ENCODE peak calls at places on chromosome 14, in ten cellular contexts. I is OCI-LY7, Z is IMR-90, L is Peyer's patch, O is body of pancreas, W is fibroblast of pulmonary artery, V is fibroblast of the aortic adventitia, S is astrocyte of the spinal cord, J is choroid plexus epithelial cell, R is heart left ventricle. Q is an unnamed sample.

GRCh38 chr14:98901511-98902205 is 370.3 kb downstream of the BCL11B start:
- DNase-seq in O (no peak), W (no peak), S (no peak), J (no peak), L (peak), I (no peak), V (no peak), R (no peak), Z (no peak), Q (no peak)

GRCh38 chr14:101318271-101318670 is 243.0 kb upstream of the DIO3 start:
- DNase-seq in J (no peak), Z (no peak), R (no peak), W (no peak), L (no peak), I (no peak), V (no peak), S (no peak), O (no peak), Q (no peak)

GRCh38 chr14:100278702-100279101 is 27.5 kb downstream of the SLC25A29 start:
- DNase-seq in Z (peak), O (no peak), L (peak), S (peak), J (peak), V (peak), I (peak), R (no peak), W (peak), Q (peak)

GRCh38 chr14:35384386-35385041 is 20.0 kb downstream of the NFKBIA start:
- DNase-seq in L (peak), O (peak), S (peak), V (peak), I (no peak), W (peak), Z (peak), R (peak), J (peak), Q (peak)

GRCh38 chr14:36556811-36557433 is 25.5 kb downstream of the NKX2-8 start:
- DNase-seq in J (peak), W (peak), O (peak), L (no peak), V (peak), I (peak), Z (peak), S (peak), R (no peak), Q (peak)

GRCh38 chr14:25472700-25473099 is 422.8 kb upstream of the STXBP6 start:
- DNase-seq in R (no peak), Z (no peak), V (no peak), I (no peak), O (no peak), S (no peak), L (no peak), J (no peak), W (no peak), Q (no peak)

GRCh38 chr14:85084344-85084743 is 445.6 kb upstream of the FLRT2 start:
- DNase-seq in Z (no peak), O (no peak), V (peak), R (no peak), W (no peak), I (no peak), S (no peak), J (no peak), L (no peak), Q (no peak)

GRCh38 chr14:53187921-53188463 is 34.9 kb upstream of the DDHD1 start:
- DNase-seq in J (no peak), O (no peak), R (no peak), Z (no peak), V (no peak), W (no peak), I (no peak), L (no peak), S (no peak), Q (no peak)

GRCh38 chr14:71996615-71997014 is 64.4 kb downstream of the RGS6 start:
- DNase-seq in W (no peak), S (no peak), O (no peak), L (no peak), V (no peak), I (no peak), J (no peak), Z (no peak), R (no peak), Q (no peak)

GRCh38 chr14:41636492-41637392 is 30.1 kb downstream of the LRFN5 start:
- DNase-seq in R (no peak), V (no peak), I (no peak), O (no peak), W (no peak), S (peak), L (no peak), J (peak), Z (peak), Q (no peak)

GRCh38 chr14:91374287-91374880 is 43.2 kb downstream of the CCDC88C start:
- DNase-seq in O (no peak), Z (no peak), L (no peak), S (peak), I (peak), W (no peak), V (no peak), J (no peak), R (no peak), Q (no peak)

GRCh38 chr14:57382283-57382682 is 8.1 kb upstream of the NAA30 start:
- DNase-seq in L (no peak), O (no peak), S (peak), V (peak), I (no peak), R (no peak), J (peak), Z (peak), W (peak), Q (peak)

GRCh38 chr14:69637503-69638030 is 26.2 kb downstream of the SUSD6 start:
- DNase-seq in S (no peak), J (no peak), I (no peak), Z (no peak), L (peak), O (peak), W (no peak), V (no peak), R (peak), Q (no peak)

GRCh38 chr14:100994082-100994481 is 90.6 kb upstream of the RTL1 start:
- DNase-seq in O (no peak), S (no peak), I (no peak), R (no peak), V (peak), J (no peak), Z (peak), W (no peak), L (no peak), Q (peak)

GRCh38 chr14:104881369-104881979 is 16.4 kb downstream of the CEP170B start:
- DNase-seq in J (no peak), O (peak), S (no peak), L (no peak), V (no peak), I (no peak), R (peak), W (no peak), Z (no peak), Q (no peak)

GRCh38 chr14:75101491-75101890 is 25.4 kb downstream of the NEK9 start:
- DNase-seq in V (no peak), I (no peak), O (no peak), W (no peak), Z (no peak), J (no peak), R (no peak), S (no peak), L (no peak), Q (no peak)

GRCh38 chr14:102928412-102929348 is 6.2 kb downstream of the AMN start:
- DNase-seq in L (peak), S (no peak), O (peak), W (peak), I (peak), R (peak), J (peak), Z (peak), V (no peak), Q (peak)

GRCh38 chr14:91732439-91732838 is 553 bp upstream of the CATSPERB start:
- DNase-seq in V (no peak), S (no peak), J (no peak), L (no peak), Z (no peak), R (no peak), O (no peak), I (no peak), W (no peak), Q (no peak)

GRCh38 chr14:92507174-92507768 is 6.3 kb upstream of the RIN3 start:
- DNase-seq in O (no peak), I (peak), L (peak), W (no peak), V (no peak), Z (no peak), J (no peak), S (no peak), R (no peak), Q (no peak)

GRCh38 chr14:101235042-101235871 is 326.0 kb upstream of the DIO3 start:
- DNase-seq in L (peak), S (peak), Z (peak), O (peak), V (peak), R (no peak), W (peak), J (peak), I (peak), Q (peak)

GRCh38 chr14:77024171-77024627 is 4.3 kb downstream of the IRF2BPL start:
- DNase-seq in S (peak), Z (peak), J (peak), V (peak), I (no peak), R (peak), L (peak), W (peak), O (peak), Q (peak)

GRCh38 chr14:33986804-33987203 is 35.9 kb upstream of the EGLN3 start:
- DNase-seq in O (no peak), S (peak), R (no peak), V (peak), L (no peak), W (peak), Z (peak), I (no peak), J (peak), Q (peak)

GRCh38 chr14:97416550-97416949 is 619.4 kb downstream of the VRK1 start:
- DNase-seq in V (no peak), J (no peak), O (no peak), S (no peak), R (no peak), Z (no peak), I (no peak), W (no peak), L (no peak), Q (no peak)

GRCh38 chr14:80403036-80403435 is 191.7 kb upstream of the DIO2 start:
- DNase-seq in L (no peak), I (no peak), S (no peak), V (no peak), O (no peak), R (no peak), Z (no peak), J (no peak), W (no peak), Q (no peak)

GRCh38 chr14:24965934-24966593 is 83.9 kb downstream of the STXBP6 start:
- DNase-seq in W (peak), O (peak), V (peak), S (peak), J (peak), R (peak), Z (peak), I (no peak), L (peak), Q (peak)

GRCh38 chr14:93173943-93174395 is 10.7 kb downstream of the MOAP1 start:
- DNase-seq in Z (peak), S (no peak), W (no peak), J (peak), R (no peak), O (peak), L (peak), V (peak), I (no peak), Q (no peak)

GRCh38 chr14:20613094-20614037 is 22.2 kb upstream of the RNASE12 start:
- DNase-seq in W (peak), R (peak), I (peak), S (peak), Z (peak), V (peak), O (peak), J (peak), L (peak), Q (peak)

GRCh38 chr14:66709292-66709691 is 201.3 kb downstream of the GPHN start:
- DNase-seq in W (peak), L (no peak), I (no peak), O (no peak), J (peak), V (peak), Z (peak), S (peak), R (no peak), Q (no peak)

GRCh38 chr14:22472935-22473854 is 115.8 kb downstream of the DAD1 start:
- DNase-seq in O (peak), I (peak), S (peak), W (peak), R (no peak), V (peak), L (peak), Z (peak), J (peak), Q (peak)

GRCh38 chr14:29805415-29806123 is 122.1 kb downstream of the PRKD1 start:
- DNase-seq in L (no peak), Z (peak), W (peak), J (peak), R (peak), I (no peak), S (peak), O (peak), V (peak), Q (peak)

GRCh38 chr14:76768201-76768656 is 7.0 kb downstream of the VASH1 start:
- DNase-seq in L (peak), V (no peak), S (no peak), O (no peak), J (peak), I (peak), W (peak), R (peak), Z (no peak), Q (no peak)

GRCh38 chr14:89425931-89426330 is 8.9 kb upstream of the FOXN3 start:
- DNase-seq in J (peak), W (peak), L (peak), I (no peak), Z (peak), R (no peak), O (no peak), V (peak), S (peak), Q (peak)

GRCh38 chr14:95652690-95653089 is 33.5 kb upstream of the TCL1B start:
- DNase-seq in Z (no peak), W (no peak), I (peak), S (no peak), R (no peak), J (no peak), L (no peak), O (no peak), V (no peak), Q (no peak)
- H3K4me3 ChIP-seq in Z (no peak), W (no peak), I (peak), S (no peak), R (no peak), J (no peak), L (no peak), O (no peak), V (no peak), Q (no peak)

GRCh38 chr14:61761959-61762786 is at the start of gene SNAPC1:
- DNase-seq in W (peak), Z (peak), L (peak), J (peak), S (peak), R (peak), I (peak), V (peak), O (peak), Q (peak)

GRCh38 chr14:61765225-61765943 is 3.2 kb downstream of the SNAPC1 start:
- DNase-seq in J (no peak), V (no peak), W (no peak), Z (no peak), R (no peak), I (no peak), O (no peak), L (no peak), S (no peak), Q (no peak)

GRCh38 chr14:61766136-61766535 is 3.9 kb downstream of the SNAPC1 start:
- DNase-seq in W (no peak), Z (no peak), L (no peak), J (no peak), R (no peak), S (no peak), O (no peak), I (no peak), V (no peak), Q (no peak)

GRCh38 chr14:61761557-61761956 is 663 bp upstream of the SNAPC1 start:
- DNase-seq in J (peak), O (no peak), V (no peak), W (no peak), Z (no peak), R (no peak), L (no peak), I (no peak), S (no peak), Q (no peak)

GRCh38 chr14:61764342-61765122 is 2.3 kb downstream of the SNAPC1 start:
- DNase-seq in W (no peak), Z (no peak), J (no peak), S (no peak), O (no peak), I (no peak), V (no peak), L (no peak), R (no peak), Q (no peak)
- H3K4me3 ChIP-seq in W (peak), Z (no peak), J (peak), S (peak), O (no peak), I (peak), V (peak), L (no peak), R (peak), Q (peak)

GRCh38 chr14:82811246-82811645 is 1277.6 kb upstream of the SEL1L start:
- DNase-seq in O (no peak), S (no peak), J (no peak), R (no peak), V (no peak), W (no peak), L (no peak), Z (no peak), I (no peak), Q (no peak)

GRCh38 chr14:82806016-82806415 is 1272.4 kb upstream of the SEL1L start:
- DNase-seq in I (no peak), J (no peak), R (no peak), L (no peak), W (no peak), O (no peak), S (no peak), V (no peak), Z (no peak), Q (no peak)

GRCh38 chr14:82806426-82806825 is 1272.8 kb upstream of the SEL1L start:
- DNase-seq in J (no peak), V (no peak), O (no peak), S (no peak), Z (no peak), R (no peak), I (no peak), W (no peak), L (no peak), Q (no peak)
- H3K4me3 ChIP-seq in J (no peak), V (no peak), O (no peak), S (no peak), Z (no peak), R (no peak), I (no peak), W (no peak), L (no peak), Q (no peak)

GRCh38 chr14:73567951-73568885 is 795 bp upstream of the ACOT2 start:
- DNase-seq in S (peak), V (peak), L (no peak), O (no peak), I (no peak), Z (peak), J (peak), R (no peak), W (peak), Q (peak)
- H3K4me3 ChIP-seq in S (peak), V (peak), L (peak), O (no peak), I (peak), Z (peak), J (peak), R (peak), W (peak), Q (peak)

GRCh38 chr14:68424443-68425172 is 368.3 kb downstream of the ZFP36L1 start:
- DNase-seq in L (no peak), O (no peak), W (no peak), V (no peak), J (no peak), I (no peak), S (no peak), R (no peak), Z (no peak), Q (no peak)

GRCh38 chr14:68418192-68419118 is 374.4 kb downstream of the ZFP36L1 start:
- DNase-seq in J (no peak), L (no peak), R (no peak), Z (no peak), V (no peak), W (no peak), O (no peak), S (no peak), I (no peak), Q (no peak)

GRCh38 chr14:68423686-68424085 is 369.2 kb downstream of the ZFP36L1 start:
- DNase-seq in S (no peak), J (no peak), V (no peak), O (no peak), L (no peak), I (no peak), R (no peak), Z (no peak), W (no peak), Q (no peak)

GRCh38 chr14:68420354-68420753 is 372.5 kb downstream of the ZFP36L1 start:
- DNase-seq in L (no peak), V (no peak), O (no peak), R (no peak), I (no peak), S (no peak), J (no peak), W (no peak), Z (no peak), Q (no peak)

GRCh38 chr14:68421116-68421515 is 371.8 kb downstream of the ZFP36L1 start:
- DNase-seq in R (no peak), O (no peak), J (peak), I (no peak), L (no peak), S (no peak), W (no peak), Z (no peak), V (no peak), Q (no peak)
- H3K4me3 ChIP-seq in R (no peak), O (no peak), J (no peak), I (no peak), L (no peak), S (no peak), W (no peak), Z (no peak), V (no peak), Q (no peak)

Q was measured in fibroblast of villous mesenchyme.